ENCODE peak calls at places on chromosomes 5 and 9, in ten cellular contexts. H is GM23248, X is fibroblast of lung, A is PC-3, I is neural progenitor cell, N is mammary epithelial cell, T is H1, G is astrocyte, Y is HepG2, F is GM23338. R is an unnamed sample.

GRCh38 chr5:111615054-111615453 is 102.7 kb upstream of the STARD4 start:
- DNase-seq in H (no peak), X (no peak), A (no peak), I (no peak), N (no peak), T (no peak), G (no peak), Y (no peak), F (no peak), R (no peak)

GRCh38 chr9:69822091-69822750 is 1.6 kb downstream of the CFAP95 start:
- DNase-seq in H (peak; percentile 63), X (peak; percentile 59), A (no peak), I (peak; percentile 45), N (peak; percentile 25), T (no peak), G (peak; percentile 46), Y (no peak), F (peak; percentile 33), R (no peak)

GRCh38 chr5:75325242-75325641 is 11.8 kb upstream of the HMGCR start:
- DNase-seq in H (no peak), X (no peak), A (no peak), I (no peak), N (no peak), T (no peak), G (no peak), Y (peak; percentile 21), F (no peak), R (no peak)

GRCh38 chr9:103798620-103799019 is 295.5 kb upstream of the SMC2 start:
- DNase-seq in H (peak; percentile 6), X (peak; percentile 60), A (peak; percentile 43), I (no peak), N (peak; percentile 84), T (no peak), G (peak; percentile 42), Y (peak; percentile 1), F (no peak), R (no peak)

GRCh38 chr5:149940077-149940574 is 4.5 kb downstream of the PDE6A start:
- DNase-seq in H (peak; percentile 66), X (no peak), A (peak; percentile 42), I (no peak), N (peak; percentile 81), T (no peak), G (no peak), Y (no peak), F (no peak), R (no peak)

GRCh38 chr5:150129813-150130492 is 25.7 kb downstream of the PDGFRB start:
- DNase-seq in H (peak; percentile 84), X (peak; percentile 52), A (peak; percentile 88), I (peak; percentile 80), N (peak; percentile 59), T (no peak), G (no peak), Y (peak; percentile 67), F (peak; percentile 81), R (peak; percentile 65)

GRCh38 chr5:78221964-78222451 is 72.5 kb downstream of the AP3B1 start:
- DNase-seq in H (peak; percentile 15), X (no peak), A (peak; percentile 2), I (no peak), N (peak; percentile 6), T (peak; percentile 27), G (no peak), Y (no peak), F (peak; percentile 47), R (no peak)

GRCh38 chr5:159963967-159964366 is 45.0 kb upstream of the TTC1 start:
- DNase-seq in H (no peak), X (no peak), A (no peak), I (no peak), N (no peak), T (no peak), G (no peak), Y (no peak), F (no peak), R (no peak)

GRCh38 chr5:126525630-126526245 is 69.3 kb downstream of the ALDH7A1 start:
- DNase-seq in H (peak; percentile 50), X (no peak), A (no peak), I (peak; percentile 13), N (no peak), T (no peak), G (no peak), Y (peak; percentile 40), F (peak; percentile 63), R (peak; percentile 21)

GRCh38 chr9:118595719-118596305 is 773.4 kb downstream of the BRINP1 start:
- DNase-seq in H (peak; percentile 76), X (peak; percentile 48), A (peak; percentile 2), I (peak; percentile 73), N (peak; percentile 60), T (peak; percentile 25), G (peak; percentile 33), Y (no peak), F (peak; percentile 82), R (peak; percentile 48)

GRCh38 chr9:14910178-14910805 is at the start of gene FREM1:
- DNase-seq in H (peak; percentile 45), X (peak; percentile 0), A (no peak), I (peak; percentile 87), N (no peak), T (no peak), G (no peak), Y (peak; percentile 55), F (peak; percentile 79), R (peak; percentile 19)

GRCh38 chr5:66710557-66710956 is 114.4 kb downstream of the MAST4 start:
- DNase-seq in H (peak; percentile 68), X (peak; percentile 84), A (no peak), I (no peak), N (peak; percentile 7), T (no peak), G (peak; percentile 80), Y (no peak), F (no peak), R (no peak)

GRCh38 chr9:107504585-107505455 is 15.3 kb upstream of the KLF4 start:
- DNase-seq in H (peak; percentile 97), X (peak; percentile 83), A (peak; percentile 92), I (no peak), N (peak; percentile 80), T (no peak), G (peak; percentile 78), Y (peak; percentile 90), F (no peak), R (peak; percentile 87)

GRCh38 chr5:10201223-10201868 is 48.3 kb downstream of the ATPSCKMT start:
- DNase-seq in H (no peak), X (no peak), A (no peak), I (peak; percentile 61), N (no peak), T (peak; percentile 21), G (no peak), Y (no peak), F (peak; percentile 82), R (no peak)

GRCh38 chr9:135883410-135884089 is 23.8 kb downstream of the CAMSAP1 start:
- DNase-seq in H (no peak), X (no peak), A (no peak), I (no peak), N (no peak), T (no peak), G (no peak), Y (no peak), F (no peak), R (no peak)

GRCh38 chr9:135884328-135885035 is 22.9 kb downstream of the CAMSAP1 start:
- DNase-seq in H (peak; percentile 72), X (peak; percentile 68), A (peak; percentile 12), I (no peak), N (no peak), T (no peak), G (peak; percentile 61), Y (peak; percentile 30), F (no peak), R (no peak)

GRCh38 chr9:135879237-135879601 is 28.1 kb downstream of the CAMSAP1 start:
- DNase-seq in H (no peak), X (no peak), A (no peak), I (no peak), N (no peak), T (no peak), G (no peak), Y (no peak), F (no peak), R (no peak)

GRCh38 chr9:135879619-135880018 is 27.7 kb downstream of the CAMSAP1 start:
- DNase-seq in H (no peak), X (no peak), A (no peak), I (no peak), N (no peak), T (no peak), G (no peak), Y (no peak), F (no peak), R (no peak)

GRCh38 chr9:135882011-135882410 is 25.3 kb downstream of the CAMSAP1 start:
- DNase-seq in H (no peak), X (no peak), A (no peak), I (no peak), N (no peak), T (no peak), G (no peak), Y (no peak), F (no peak), R (no peak)
- H4K20me1 ChIP-seq in H (peaks cover 8% of the 10 kb centered on the region), X (peaks cover 2% of the 10 kb centered on the region), A (peaks cover 25% of the 10 kb centered on the region), I (peaks cover 100% of the 10 kb centered on the region), N (no peaks in the 10 kb centered on the region), T (peaks cover 55% of the 10 kb centered on the region), G (peaks cover 98% of the 10 kb centered on the region), Y (peaks cover 27% of the 10 kb centered on the region), F (peaks cover 83% of the 10 kb centered on the region), R (peaks cover 2% of the 10 kb centered on the region)

GRCh38 chr9:3099601-3100000 is 255.7 kb upstream of the PUM3 start:
- DNase-seq in H (no peak), X (no peak), A (no peak), I (no peak), N (no peak), T (no peak), G (no peak), Y (no peak), F (no peak), R (no peak)
- TF ChIP-seq EZH2 in H (no peak), X (no peak), A (no peak), I (no peak), N (no peak), T (no peak), G (no peak), Y (no peak), F (no peak), R (no peak)

DNA sequence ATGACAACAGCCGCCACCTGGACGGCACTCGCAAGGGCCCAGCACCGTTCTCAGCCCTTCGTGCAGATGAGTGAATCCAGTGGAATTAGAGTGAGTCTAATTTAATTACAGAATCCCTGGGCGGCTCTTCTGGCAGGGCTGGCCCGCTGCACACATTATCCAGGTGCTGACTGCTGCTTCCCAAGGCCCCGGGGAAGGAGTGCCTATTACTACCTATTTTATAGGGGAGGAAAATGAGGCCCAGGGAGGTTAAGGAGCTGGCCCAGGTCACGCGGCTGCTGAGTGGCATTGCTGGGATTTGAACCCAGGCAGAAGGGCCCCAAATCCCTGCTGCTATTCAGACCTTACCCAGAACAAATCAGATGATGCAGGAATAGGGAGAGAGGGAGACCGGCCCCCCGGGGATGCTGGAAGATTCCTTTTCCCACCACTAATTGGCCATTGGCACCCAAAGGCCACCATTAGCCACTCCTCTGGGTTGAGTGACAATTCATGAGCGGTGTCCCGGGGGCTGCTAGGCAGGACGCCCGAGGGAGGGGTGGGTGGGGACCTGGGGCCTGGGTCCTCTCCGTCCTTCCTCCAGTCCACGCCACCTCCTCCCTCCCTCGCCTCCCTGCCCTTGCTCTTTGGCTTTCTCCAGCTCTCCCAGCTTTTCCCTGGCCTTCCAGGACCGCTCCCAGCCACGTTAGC is 10.3 kb upstream of the QRFP start:
- DNase-seq in H (no peak), X (no peak), A (no peak), I (peak; percentile 43), N (no peak), T (no peak), G (no peak), Y (no peak), F (no peak), R (no peak)
- H4K20me1 ChIP-seq in H (no peaks in the 10 kb centered on the region), X (no peaks in the 10 kb centered on the region), A (no peaks in the 10 kb centered on the region), I (no peaks in the 10 kb centered on the region), N (no peaks in the 10 kb centered on the region), T (no peaks in the 10 kb centered on the region), G (no peaks in the 10 kb centered on the region), Y (no peaks in the 10 kb centered on the region), F (no peaks in the 10 kb centered on the region), R (no peaks in the 10 kb centered on the region)

GRCh38 chr5:93620487-93621339 is 37.7 kb downstream of the NR2F1 start:
- DNase-seq in H (peak; percentile 85), X (peak; percentile 74), A (peak; percentile 80), I (peak; percentile 94), N (peak; percentile 67), T (no peak), G (peak; percentile 63), Y (peak; percentile 50), F (peak; percentile 88), R (peak; percentile 69)
- TF ChIP-seq EZH2 in H (no peak), X (no peak), A (no peak), I (peak; percentile 49), N (no peak), T (no peak), G (no peak), Y (no peak), F (peak; percentile 25), R (peak; percentile 27)

R was measured in endothelial cell of umbilical vein.